ENCODE peak calls at places on chromosomes 12 and 14, in seven cellular contexts. U is CD8-positive, alpha-beta memory T cell; Z is HepG2; C is adrenal gland; S is lung; M is stomach; K is tibial artery. T is an unnamed sample. For H3K4me1, the result is how much of the 10 kb centered on the place peaks cover.

GRCh38 chr14:88516742-88517418 is 37.9 kb downstream of the PTPN21 start:
- DNase-seq in U (no peak), Z (peak), C (no peak), S (no peak), M (no peak), K (no peak), T (no peak)

GRCh38 chr14:79544671-79545070 is 666.6 kb downstream of the DIO2 start:
- DNase-seq in U (no peak), Z (no peak), C (no peak), S (no peak), M (no peak), K (no peak), T (no peak)

GRCh38 chr12:109804820-109805761 is 28.1 kb downstream of the TRPV4 start:
- DNase-seq in U (peak), Z (peak), C (peak), S (peak), M (peak), K (peak), T (no peak)

GRCh38 chr12:26863515-26863914 is 30.5 kb upstream of the ITPR2 start:
- DNase-seq in U (no peak), Z (no peak), C (no peak), S (no peak), M (no peak), K (no peak), T (no peak)

GRCh38 chr12:21296751-21297406 is 37.8 kb downstream of the SLCO1A2 start:
- DNase-seq in U (no peak), Z (no peak), C (no peak), S (no peak), M (no peak), K (no peak), T (no peak)

GRCh38 chr14:105014631-105015030 is 6.3 kb downstream of the CDCA4 start:
- DNase-seq in U (no peak), Z (no peak), C (no peak), S (no peak), M (no peak), K (no peak), T (no peak)

GRCh38 chr14:50471838-50472465 is 60.4 kb downstream of the MAP4K5 start:
- DNase-seq in U (no peak), Z (no peak), C (no peak), S (no peak), M (no peak), K (no peak), T (no peak)

GRCh38 chr12:43208627-43209026 is 343.4 kb downstream of the ADAMTS20 start:
- DNase-seq in U (no peak), Z (peak), C (no peak), S (no peak), M (no peak), K (no peak), T (no peak)

GRCh38 chr12:104285740-104286537 is 17.6 kb upstream of the EID3 start:
- DNase-seq in U (no peak), Z (no peak), C (no peak), S (peak), M (peak), K (no peak), T (no peak)

GRCh38 chr12:8993827-8994226 is 4.5 kb downstream of the KLRG1 start:
- DNase-seq in U (no peak), Z (no peak), C (no peak), S (no peak), M (no peak), K (no peak), T (no peak)

GRCh38 chr12:92396647-92397258 is 251.1 kb upstream of the BTG1 start:
- DNase-seq in U (no peak), Z (no peak), C (peak), S (no peak), M (no peak), K (no peak), T (no peak)

GRCh38 chr14:81289516-81289915 is 68.8 kb upstream of the GTF2A1 start:
- DNase-seq in U (no peak), Z (no peak), C (no peak), S (no peak), M (no peak), K (no peak), T (no peak)

GRCh38 chr12:105420046-105420445 is 89.6 kb downstream of the C12orf75 start:
- DNase-seq in U (no peak), Z (no peak), C (no peak), S (no peak), M (no peak), K (no peak), T (no peak)

GRCh38 chr12:118922405-118922804 is 58.9 kb upstream of the SRRM4 start:
- DNase-seq in U (no peak), Z (no peak), C (no peak), S (no peak), M (no peak), K (no peak), T (no peak)

GRCh38 chr12:109111775-109112491 is 4.5 kb upstream of the ACACB start:
- DNase-seq in U (peak), Z (peak), C (peak), S (peak), M (peak), K (peak), T (no peak)

GRCh38 chr12:116194935-116195431 is 82.5 kb downstream of the MED13L start:
- DNase-seq in U (no peak), Z (no peak), C (no peak), S (no peak), M (no peak), K (no peak), T (no peak)

GRCh38 chr12:12502813-12503146 is 59.9 kb downstream of the DUSP16 start:
- DNase-seq in U (no peak), Z (no peak), C (no peak), S (no peak), M (no peak), K (no peak), T (no peak)

GRCh38 chr12:12505544-12506501 is 56.8 kb downstream of the DUSP16 start:
- DNase-seq in U (no peak), Z (peak), C (peak), S (no peak), M (no peak), K (no peak), T (no peak)

GRCh38 chr12:12501121-12501520 is 61.5 kb downstream of the DUSP16 start:
- DNase-seq in U (no peak), Z (no peak), C (no peak), S (no peak), M (no peak), K (no peak), T (no peak)

GRCh38 chr12:12506541-12506940 is 56.1 kb downstream of the DUSP16 start:
- DNase-seq in U (no peak), Z (no peak), C (no peak), S (no peak), M (no peak), K (no peak), T (no peak)

DNA sequence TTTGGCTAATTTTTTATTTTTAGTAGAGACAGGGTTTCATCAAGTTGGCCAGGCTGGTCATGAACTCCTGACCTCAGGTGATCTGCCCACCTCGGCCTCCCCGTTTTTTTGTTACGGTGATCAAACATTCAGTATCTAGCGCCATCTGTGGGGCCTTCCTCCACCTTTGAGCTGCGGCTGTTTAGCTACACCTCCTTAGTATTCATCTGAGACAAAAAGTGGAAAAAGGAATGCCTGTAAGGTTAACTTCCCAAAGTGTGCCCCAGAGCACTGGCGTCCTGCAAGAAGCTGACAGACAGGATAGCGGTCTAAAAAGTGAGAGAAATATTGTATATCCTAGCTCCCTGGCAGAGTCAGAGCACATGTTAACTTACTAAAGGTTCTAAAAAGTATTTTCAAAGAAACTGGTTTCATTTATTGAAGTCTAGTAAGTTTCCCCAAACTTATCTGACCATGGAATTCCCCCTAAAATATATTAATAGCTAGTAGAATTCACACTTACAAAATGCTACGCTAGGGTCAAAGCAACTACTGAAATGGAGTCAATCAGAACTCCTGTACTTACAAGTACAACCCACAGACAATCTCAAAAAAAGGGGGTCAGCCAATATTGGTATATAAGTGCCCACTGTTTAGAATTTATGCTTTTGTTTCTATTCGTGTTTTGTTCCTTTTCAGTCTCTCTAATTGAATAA is 59.1 kb downstream of the DUSP16 start:
- DNase-seq in U (peak), Z (no peak), C (no peak), S (no peak), M (no peak), K (no peak), T (no peak)
- H3K4me1 ChIP-seq in U (under half), Z (under half), C (half or more), S (under half), M (under half), K (under half), T (under half)

GRCh38 chr14:99257122-99257672 is 14.8 kb downstream of the BCL11B start:
- DNase-seq in U (no peak), Z (no peak), C (no peak), S (no peak), M (no peak), K (no peak), T (no peak)
- H3K4me1 ChIP-seq in U (half or more), Z (under half), C (under half), S (under half), M (under half), K (under half), T (under half)

GRCh38 chr12:52195065-52195730 is 3.4 kb upstream of the KRT80 start:
- DNase-seq in U (no peak), Z (no peak), C (no peak), S (no peak), M (no peak), K (no peak), T (no peak)

GRCh38 chr12:52197371-52198231 is 5.8 kb upstream of the KRT80 start:
- DNase-seq in U (no peak), Z (no peak), C (peak), S (peak), M (peak), K (peak), T (no peak)

GRCh38 chr12:52191841-52192791 is at the start of gene KRT80:
- DNase-seq in U (no peak), Z (peak), C (peak), S (peak), M (peak), K (peak), T (peak)

GRCh38 chr12:52190860-52191729 is 719 bp downstream of the KRT80 start:
- DNase-seq in U (no peak), Z (no peak), C (no peak), S (no peak), M (no peak), K (no peak), T (no peak)

GRCh38 chr12:52193991-52194390 is 2.2 kb upstream of the KRT80 start:
- DNase-seq in U (no peak), Z (no peak), C (no peak), S (no peak), M (no peak), K (no peak), T (no peak)
- H3K4me1 ChIP-seq in U (under half), Z (under half), C (under half), S (under half), M (under half), K (half or more), T (half or more)

DNA sequence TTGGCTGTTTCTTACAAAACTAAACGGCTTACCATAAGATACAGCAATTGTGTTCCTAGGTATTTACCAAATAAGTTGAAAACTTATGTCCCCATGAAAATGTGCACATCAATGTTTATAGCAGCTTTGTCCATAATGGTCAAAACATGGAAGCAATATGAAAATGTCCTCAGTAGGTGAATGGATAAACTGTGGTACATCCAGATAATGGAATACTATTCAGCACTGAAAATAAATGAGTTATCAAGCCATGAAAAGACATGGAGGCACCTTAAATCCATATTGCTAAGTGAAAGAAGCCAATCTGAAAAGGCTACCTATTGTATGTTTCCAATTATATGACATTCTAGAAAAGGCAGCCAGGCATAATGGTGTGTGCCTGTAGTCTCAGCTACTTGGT is 40.7 kb downstream of the CFL2 start:
- DNase-seq in U (no peak), Z (no peak), C (no peak), S (no peak), M (no peak), K (no peak), T (no peak)
- H3K4me1 ChIP-seq in U (under half), Z (under half), C (under half), S (under half), M (under half), K (under half), T (under half)

GRCh38 chr14:76957224-76957881 is 71.2 kb downstream of the IRF2BPL start:
- DNase-seq in U (peak), Z (no peak), C (no peak), S (no peak), M (no peak), K (no peak), T (no peak)
- H3K4me1 ChIP-seq in U (half or more), Z (half or more), C (half or more), S (under half), M (half or more), K (half or more), T (half or more)